ENCODE peak calls at places on chromosomes 16 and 17, in four cellular contexts. Z is PC-3, C is neural progenitor cell, O is GM23338. N is an unnamed sample.

GRCh38 chr17:13925579-13925978 is 143.7 kb upstream of the COX10 start:
- DNase-seq in Z (peak; percentile 53), O (no peak), C (no peak), N (no peak)

GRCh38 chr16:19102187-19102872 is 11.4 kb upstream of the ITPRIPL2 start:
- DNase-seq in O (no peak), Z (peak; percentile 53), C (no peak), N (no peak)

GRCh38 chr17:41567317-41567716 is 4.5 kb downstream of the KRT9 start:
- DNase-seq in O (no peak), C (no peak), Z (no peak), N (no peak)

GRCh38 chr17:5355416-5356129 is 63.9 kb downstream of the NUP88 start:
- DNase-seq in O (no peak), Z (peak; percentile 47), C (no peak), N (no peak)

GRCh38 chr17:7562208-7562605 is 488 bp downstream of the SENP3 start:
- DNase-seq in O (peak; percentile 64), Z (no peak), C (no peak), N (no peak)

GRCh38 chr17:81488276-81488860 is 24.2 kb downstream of the ACTG1 start:
- DNase-seq in Z (no peak), C (no peak), O (peak; percentile 41), N (peak; percentile 45)

GRCh38 chr16:87465306-87465705 is 27.5 kb downstream of the ZCCHC14 start:
- DNase-seq in Z (peak; percentile 84), C (no peak), O (no peak), N (no peak)

GRCh38 chr17:47254403-47254943 is 846 bp downstream of the ITGB3 start:
- DNase-seq in C (no peak), Z (no peak), O (peak; percentile 43), N (no peak)

GRCh38 chr16:11727945-11728543 is 14.6 kb downstream of the TXNDC11 start:
- DNase-seq in Z (no peak), C (no peak), O (no peak), N (no peak)

GRCh38 chr16:74275031-74275636 is 21.5 kb upstream of the PSMD7 start:
- DNase-seq in O (peak; percentile 19), Z (peak; percentile 45), C (no peak), N (peak; percentile 30)

GRCh38 chr17:12081720-12082119 is 61.0 kb downstream of the MAP2K4 start:
- DNase-seq in Z (no peak), C (no peak), O (peak; percentile 13), N (no peak)

GRCh38 chr16:2297506-2297860 is 29.6 kb upstream of the RNPS1 start:
- DNase-seq in C (no peak), O (no peak), Z (no peak), N (no peak)

GRCh38 chr17:5011928-5012327 is 14.2 kb downstream of the KIF1C start:
- DNase-seq in Z (peak; percentile 14), C (no peak), O (no peak), N (no peak)

GRCh38 chr16:48335961-48336360 is 49.3 kb downstream of the SIAH1 start:
- DNase-seq in C (no peak), O (peak; percentile 29), Z (no peak), N (no peak)

GRCh38 chr17:53538129-53538617 is 284.6 kb upstream of the KIF2B start:
- DNase-seq in Z (no peak), O (no peak), C (no peak), N (no peak)

GRCh38 chr17:15945493-15946209 is 721 bp downstream of the ADORA2B start:
- DNase-seq in Z (no peak), C (peak; percentile 56), O (peak; percentile 36), N (no peak)

GRCh38 chr16:75837681-75838080 is 111.4 kb upstream of the CPHXL start:
- DNase-seq in C (no peak), O (no peak), Z (no peak), N (no peak)

GRCh38 chr16:2711370-2712062 is 8.5 kb downstream of the PRSS27 start:
- DNase-seq in Z (no peak), O (no peak), C (no peak), N (no peak)

GRCh38 chr17:22435231-22435974 is 743.1 kb downstream of the KCNJ18 start:
- DNase-seq in O (no peak), C (no peak), Z (no peak), N (no peak)

GRCh38 chr16:59881366-59881765 is 1147.2 kb upstream of the GOT2 start:
- DNase-seq in Z (no peak), C (peak; percentile 7), O (no peak), N (no peak)

GRCh38 chr16:59887856-59888255 is 1153.7 kb upstream of the GOT2 start:
- DNase-seq in O (no peak), Z (no peak), C (no peak), N (no peak)

GRCh38 chr16:59880626-59881025 is 1146.5 kb upstream of the GOT2 start:
- DNase-seq in C (no peak), Z (peak; percentile 4), O (no peak), N (no peak)

DNA sequence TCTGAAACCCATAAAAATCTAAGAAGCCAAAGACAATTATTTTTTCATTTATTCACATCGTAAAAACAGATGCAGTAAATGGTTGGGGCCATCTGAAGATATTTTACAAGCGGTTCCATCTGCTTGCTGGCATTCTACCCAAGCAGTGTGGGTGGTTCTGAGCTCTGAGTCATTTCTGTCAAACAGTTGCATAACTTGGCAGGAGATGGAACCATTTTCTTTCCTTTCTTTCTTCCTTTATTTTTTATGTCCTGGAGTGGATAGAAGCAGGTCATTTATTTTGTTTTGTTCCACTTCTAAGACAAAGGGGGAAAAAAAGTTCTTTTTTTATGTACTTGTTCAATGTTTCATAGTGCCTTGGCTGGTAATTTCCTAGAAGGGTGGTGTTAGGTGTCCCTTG is 1151.9 kb upstream of the GOT2 start:
- DNase-seq in O (no peak), C (no peak), Z (peak; percentile 46), N (no peak)
- TF ChIP-seq EZH2phosphoT487 in O (no peak), C (no peak), Z (no peak), N (no peak)

GRCh38 chr17:45428050-45428953 is 4.4 kb downstream of the ARHGAP27 start:
- DNase-seq in Z (peak; percentile 87), C (peak; percentile 87), O (peak; percentile 85), N (peak; percentile 81)
- H3K4me2 ChIP-seq in Z (peak overlapping the region; percentile 78), C (peak overlapping the region; percentile 98), O (peak overlapping the region; percentile 94), N (peak overlapping the region; percentile 84)

GRCh38 chr16:35572186-35572585 is 2112.8 kb downstream of the TP53TG3F start:
- DNase-seq in O (no peak), C (no peak), Z (no peak), N (no peak)

GRCh38 chr16:35574011-35574410 is 2114.6 kb downstream of the TP53TG3F start:
- DNase-seq in O (no peak), Z (no peak), C (no peak), N (no peak)

GRCh38 chr16:35573407-35573806 is 2114.0 kb downstream of the TP53TG3F start:
- DNase-seq in Z (no peak), C (no peak), O (no peak), N (no peak)

GRCh38 chr16:35575432-35575821 is 2116.0 kb downstream of the TP53TG3F start:
- DNase-seq in O (no peak), C (no peak), Z (no peak), N (no peak)

GRCh38 chr16:35574454-35575431 is 2115.3 kb downstream of the TP53TG3F start:
- DNase-seq in O (no peak), C (no peak), Z (no peak), N (no peak)
- TF ChIP-seq EZH2phosphoT487 in O (no peak), C (no peak), Z (no peak), N (no peak)

GRCh38 chr17:27091043-27091497 is 202.8 kb upstream of the WSB1 start:
- DNase-seq in C (no peak), O (no peak), Z (no peak), N (no peak)
- H3K4me2 ChIP-seq in C (no peak overlapping the region), O (no peak overlapping the region), Z (no peak overlapping the region), N (no peak overlapping the region)

DNA sequence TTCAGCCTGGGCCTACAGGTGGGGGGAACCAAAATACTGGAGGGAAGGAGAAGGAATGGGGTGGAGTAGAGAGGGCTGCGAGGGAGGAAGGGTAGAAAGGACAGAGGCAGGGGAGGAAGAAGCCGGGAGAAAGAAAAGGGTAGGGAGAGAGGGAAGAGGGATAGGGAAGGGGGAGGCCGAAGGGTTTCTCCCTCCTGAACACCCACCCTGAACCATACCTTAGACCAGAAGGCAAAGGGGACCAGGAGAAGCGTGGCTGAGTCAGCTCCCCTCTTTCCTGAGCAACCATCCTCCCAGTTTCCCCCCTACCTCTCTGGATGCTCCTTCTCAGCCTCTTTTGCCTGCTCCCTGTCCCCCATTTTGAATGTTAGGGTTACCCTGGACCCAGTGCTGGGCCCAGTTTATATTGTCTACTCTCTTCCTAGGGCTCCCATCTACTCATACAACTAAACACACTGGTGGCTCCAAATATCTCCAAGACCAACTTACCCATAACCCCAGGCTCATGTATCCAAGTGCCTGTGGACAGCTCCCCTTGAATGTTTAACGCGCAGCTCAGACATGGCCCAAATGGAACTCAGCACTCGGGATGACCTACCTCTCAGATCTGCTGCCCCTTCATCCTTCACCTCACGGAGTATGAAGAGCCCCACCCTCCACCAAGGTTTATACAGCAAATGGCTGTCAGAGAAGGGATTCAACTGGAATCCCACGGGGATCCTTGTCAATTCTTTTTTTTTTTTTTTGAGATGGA is 7.8 kb downstream of the TSPOAP1 start:
- DNase-seq in O (no peak), Z (no peak), C (no peak), N (no peak)
- TF ChIP-seq EZH2phosphoT487 in O (no peak), Z (no peak), C (no peak), N (no peak)

GRCh38 chr17:50375858-50376538 is 3.0 kb downstream of the EME1 start:
- DNase-seq in C (no peak), Z (no peak), O (no peak), N (no peak)
- H3K4me2 ChIP-seq in C (no peak overlapping the region), Z (no peak overlapping the region), O (no peak overlapping the region), N (no peak overlapping the region)

GRCh38 chr17:6471531-6472465 is 27.5 kb downstream of the PIMREG start:
- DNase-seq in Z (peak; percentile 63), O (peak; percentile 34), C (peak; percentile 83), N (no peak)
- TF ChIP-seq EZH2phosphoT487 in Z (no peak), O (no peak), C (no peak), N (no peak)

DNA sequence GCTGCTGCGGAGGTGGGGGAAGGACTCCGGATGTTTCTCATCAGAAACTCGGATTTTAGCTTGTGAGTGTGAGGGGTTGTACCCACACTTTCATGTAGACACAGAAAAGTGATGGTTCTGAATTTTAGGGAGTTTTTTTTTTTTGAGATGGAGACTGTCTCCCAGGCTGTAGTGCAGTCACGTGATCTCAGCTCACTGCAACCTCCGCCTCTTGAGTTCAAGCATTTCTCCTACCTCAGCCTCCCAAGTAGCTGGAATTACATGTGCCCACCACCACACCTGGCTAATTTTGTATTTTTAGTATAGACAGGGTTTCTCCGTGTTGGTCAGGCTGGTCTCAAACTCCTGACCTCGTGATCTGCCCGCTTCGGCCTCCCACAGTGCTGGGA is 22.4 kb upstream of the GNG13 start:
- DNase-seq in O (no peak), C (no peak), Z (no peak), N (no peak)
- H3K4me2 ChIP-seq in O (no peak overlapping the region), C (no peak overlapping the region), Z (no peak overlapping the region), N (no peak overlapping the region)

GRCh38 chr17:28950017-28950751 is 1.1 kb downstream of the PHF12 start:
- DNase-seq in O (peak; percentile 83), C (peak; percentile 76), Z (peak; percentile 11), N (peak; percentile 63)
- TF ChIP-seq EZH2phosphoT487 in O (no peak), C (no peak), Z (no peak), N (no peak)